ENCODE peak calls at places on chromosomes 13 and 19, in four cellular contexts. F is A549, Y is K562, B is H1. H is an unnamed sample.

GRCh38 chr19:29086646-29087045 is 126.3 kb downstream of the UQCRFS1 start:
- DNase-seq in F (no peak), Y (no peak), B (no peak), H (no peak)

GRCh38 chr19:58474291-58474996 is 1.7 kb upstream of the ZNF446 start:
- DNase-seq in F (no peak), Y (no peak), B (no peak), H (no peak)

GRCh38 chr13:46288570-46289259 is 77.0 kb downstream of the LRRC63 start:
- DNase-seq in F (peak), Y (peak), B (no peak), H (peak)

GRCh38 chr13:95145587-95145986 is 155.7 kb downstream of the ABCC4 start:
- DNase-seq in F (no peak), Y (no peak), B (no peak), H (no peak)

GRCh38 chr19:46076031-46076880 is 35.5 kb upstream of the IGFL4 start:
- DNase-seq in F (no peak), Y (no peak), B (no peak), H (no peak)

GRCh38 chr19:20969498-20969897 is 46.4 kb downstream of the ZNF85 start:
- DNase-seq in F (no peak), Y (no peak), B (no peak), H (peak)

GRCh38 chr13:112095354-112095753 is 28.4 kb downstream of the SOX1 start:
- DNase-seq in F (no peak), Y (no peak), B (peak), H (no peak)

GRCh38 chr19:52171321-52172169 is at the start of gene ZNF836:
- DNase-seq in F (peak), Y (peak), B (peak), H (peak)

GRCh38 chr19:42553292-42554045 is 25.2 kb upstream of the CEACAM1 start:
- DNase-seq in F (no peak), Y (no peak), B (no peak), H (peak)

GRCh38 chr13:46388846-46389245 is 1.8 kb upstream of the RUBCNL start:
- DNase-seq in F (no peak), Y (no peak), B (no peak), H (no peak)

GRCh38 chr13:52411629-52412028 is 5.7 kb upstream of the THSD1 start:
- DNase-seq in F (peak), Y (no peak), B (no peak), H (no peak)

GRCh38 chr19:31641591-31641990 is 292.4 kb upstream of the TSHZ3 start:
- DNase-seq in F (no peak), Y (no peak), B (no peak), H (no peak)

GRCh38 chr13:27665333-27665732 is 43.6 kb downstream of the POLR1D start:
- DNase-seq in F (peak), Y (no peak), B (no peak), H (no peak)

GRCh38 chr19:54955356-54955755 is 8.0 kb upstream of the NLRP7 start:
- DNase-seq in F (no peak), Y (no peak), B (no peak), H (no peak)

GRCh38 chr19:5480427-5480836 is 25.2 kb downstream of the ZNRF4 start:
- DNase-seq in F (peak), Y (peak), B (peak), H (peak)

GRCh38 chr13:42592915-42593718 is 19.2 kb downstream of the TNFSF11 start:
- DNase-seq in F (no peak), Y (no peak), B (no peak), H (no peak)

GRCh38 chr19:38730731-38731589 is 13.3 kb downstream of the CAPN12 start:
- DNase-seq in F (no peak), Y (no peak), B (no peak), H (no peak)

GRCh38 chr13:51590966-51591627 is 6.8 kb downstream of the WDFY2 start:
- DNase-seq in F (peak), Y (peak), B (no peak), H (peak)

GRCh38 chr13:110498327-110498726 is 63.2 kb downstream of the RAB20 start:
- DNase-seq in F (no peak), Y (no peak), B (no peak), H (no peak)

GRCh38 chr19:33667141-33667540 is 45.4 kb downstream of the CHST8 start:
- DNase-seq in F (no peak), Y (no peak), B (no peak), H (no peak)

GRCh38 chr13:100088282-100088647 is 628 bp upstream of the PCCA start:
- DNase-seq in F (no peak), Y (no peak), B (peak), H (no peak)

GRCh38 chr13:72379581-72379980 is 347.8 kb downstream of the MZT1 start:
- DNase-seq in F (no peak), Y (no peak), B (no peak), H (no peak)

GRCh38 chr13:40445557-40445990 is 220.9 kb downstream of the FOXO1 start:
- DNase-seq in F (no peak), Y (no peak), B (no peak), H (no peak)

GRCh38 chr19:39927076-39927475 is 7.4 kb downstream of the FCGBP start:
- DNase-seq in F (no peak), Y (no peak), B (no peak), H (no peak)

GRCh38 chr13:42038661-42039456 is 9.6 kb upstream of the DGKH start:
- DNase-seq in F (no peak), Y (no peak), B (no peak), H (no peak)

GRCh38 chr13:25046985-25047660 is 48.8 kb upstream of the PABPC3 start:
- DNase-seq in F (no peak), Y (no peak), B (peak), H (no peak)

GRCh38 chr19:9132422-9132821 is 5.7 kb upstream of the OR7G3 start:
- DNase-seq in F (no peak), Y (no peak), B (no peak), H (no peak)

GRCh38 chr19:4581381-4582111 is 22.1 kb upstream of the SEMA6B start:
- DNase-seq in F (no peak), Y (peak), B (peak), H (no peak)

GRCh38 chr19:2775556-2776430 is 7.3 kb downstream of the SGTA start:
- DNase-seq in F (no peak), Y (peak), B (no peak), H (peak)

GRCh38 chr13:82522872-82523271 is 1359.4 kb downstream of the SLITRK1 start:
- DNase-seq in F (no peak), Y (no peak), B (no peak), H (no peak)

DNA sequence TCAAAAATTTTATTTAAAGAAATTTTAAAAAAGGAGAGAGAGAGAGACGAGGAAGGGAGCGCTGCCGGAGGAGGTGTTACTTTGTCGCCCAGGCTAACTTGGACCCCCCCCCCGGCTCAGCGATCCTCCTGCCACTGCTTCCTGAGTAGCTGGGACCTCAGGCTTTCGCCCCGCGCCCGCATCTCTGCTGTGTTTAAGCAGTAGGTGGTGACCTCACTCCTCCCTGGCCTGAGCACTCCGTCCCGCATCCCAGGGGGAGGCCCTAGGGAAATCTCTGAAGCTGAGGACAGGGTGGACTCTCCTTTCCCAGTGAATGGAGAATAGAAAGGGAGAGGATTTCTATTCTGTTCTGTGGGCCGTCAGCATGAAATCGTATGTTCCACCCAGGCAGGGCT is 481 bp upstream of the ZNF845 start:
- DNase-seq in F (no peak), Y (no peak), B (no peak), H (no peak)
- TF ChIP-seq RNF2 in F (no peak), Y (no peak), B (no peak), H (no peak)

GRCh38 chr19:435056-435706 is 25.7 kb downstream of the SHC2 start:
- DNase-seq in F (no peak), Y (no peak), B (no peak), H (no peak)
- TF ChIP-seq RNF2 in F (no peak), Y (no peak), B (no peak), H (no peak)

DNA sequence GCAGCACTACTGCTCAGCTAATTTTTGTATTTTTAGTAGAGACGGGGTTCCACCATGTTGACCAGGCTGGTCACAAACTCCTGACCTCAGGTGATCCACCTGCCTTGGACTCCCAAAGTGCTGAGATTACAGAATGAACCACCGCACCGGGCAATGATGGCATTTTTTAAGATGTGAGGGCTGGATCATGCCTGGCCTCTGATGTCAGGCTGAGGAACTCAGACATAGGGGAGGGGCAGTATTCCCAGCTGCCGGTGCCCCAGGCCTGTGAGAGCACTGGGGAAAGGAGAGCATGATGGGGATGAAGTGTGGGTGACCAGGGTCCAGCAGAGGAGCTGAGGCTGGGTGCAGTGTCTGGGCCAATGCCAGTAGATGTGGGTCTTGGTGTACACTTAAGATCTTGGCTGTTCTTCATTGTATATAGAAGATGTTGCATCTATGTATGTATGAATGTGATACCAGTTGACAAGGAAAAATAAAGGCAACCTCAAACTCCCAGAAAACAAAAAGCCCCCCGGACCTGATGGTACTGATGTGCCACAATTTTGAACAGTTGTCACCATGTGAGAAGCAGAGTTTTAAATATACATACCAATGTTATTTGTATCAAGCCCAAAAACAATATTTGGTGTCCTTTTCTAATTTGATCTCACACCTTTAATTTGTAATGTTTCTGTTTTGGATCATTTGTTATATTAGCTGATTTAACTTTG is 3.4 kb upstream of the PLVAP start:
- DNase-seq in F (no peak), Y (no peak), B (no peak), H (no peak)
- TF ChIP-seq RNF2 in F (no peak), Y (no peak), B (no peak), H (no peak)

DNA sequence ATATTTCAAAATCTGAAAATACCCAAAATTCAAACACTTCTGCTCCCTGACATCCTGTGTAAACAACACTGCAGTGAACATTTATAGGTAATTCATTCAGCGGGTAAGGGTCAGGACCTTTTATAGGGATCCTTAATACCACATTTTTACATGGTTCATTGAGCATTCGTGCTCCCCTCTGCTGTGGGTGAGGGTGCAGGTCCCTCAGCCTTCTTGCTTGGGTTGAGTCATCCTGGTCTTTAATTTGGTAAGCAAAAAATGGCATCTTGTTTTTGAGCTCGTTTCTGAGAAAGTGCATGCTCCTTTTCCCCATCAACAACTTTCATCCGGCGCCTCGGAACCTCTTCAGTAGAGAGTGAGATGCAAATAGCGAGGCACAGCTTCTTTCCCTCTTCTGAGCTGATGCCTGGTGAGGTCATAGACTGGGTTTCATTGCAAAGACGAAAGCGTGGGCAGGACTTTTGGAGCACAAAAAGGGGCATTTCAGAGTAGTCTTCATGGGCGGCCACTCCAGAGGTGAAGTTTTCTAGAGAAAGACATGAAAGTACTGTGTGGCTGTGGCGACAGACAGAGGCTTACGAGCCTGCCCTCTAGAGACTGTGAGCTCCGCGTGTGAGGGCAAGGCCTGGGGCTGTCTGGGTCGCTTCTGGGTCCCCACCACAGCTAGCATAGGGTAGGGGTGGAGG is 44.5 kb downstream of the BBC3 start:
- DNase-seq in F (no peak), Y (no peak), B (no peak), H (no peak)
- TF ChIP-seq RNF2 in F (no peak), Y (no peak), B (no peak), H (no peak)

H was measured in HepG2.